ENCODE peak calls at places on chromosomes 6 and 20, in eight cellular contexts. One of them, this sample, is unnamed.
A peak's percentile ranks its signal among the peaks of the same experiment; 100 is the strongest.

GRCh38 chr20:57649617-57650015 is 29.4 kb upstream of the ZBP1 start:
- DNase-seq in OCI-LY7: no peak
- DNase-seq in sigmoid colon: no peak
- DNase-seq in heart right ventricle: no peak
- DNase-seq in dorsolateral prefrontal cortex: no peak
- DNase-seq in body of pancreas: no peak
- DNase-seq in tibial nerve: no peak
- DNase-seq in IMR-90: no peak
- DNase-seq in this sample: no peak

GRCh38 chr20:49286689-49287551 is 9.1 kb upstream of the ZNFX1 start:
- DNase-seq in OCI-LY7: peak; percentile 48
- DNase-seq in sigmoid colon: no peak
- DNase-seq in heart right ventricle: no peak
- DNase-seq in dorsolateral prefrontal cortex: no peak
- DNase-seq in body of pancreas: no peak
- DNase-seq in tibial nerve: no peak
- DNase-seq in IMR-90: peak; percentile 36
- DNase-seq in this sample: no peak

GRCh38 chr20:60512436-60512835 is 554.2 kb downstream of the CDH26 start:
- DNase-seq in OCI-LY7: no peak
- DNase-seq in sigmoid colon: no peak
- DNase-seq in heart right ventricle: no peak
- DNase-seq in dorsolateral prefrontal cortex: no peak
- DNase-seq in body of pancreas: no peak
- DNase-seq in tibial nerve: no peak
- DNase-seq in IMR-90: peak; percentile 63
- DNase-seq in this sample: no peak

GRCh38 chr20:11585752-11586352 is 331.8 kb upstream of the BTBD3 start:
- DNase-seq in OCI-LY7: no peak
- DNase-seq in sigmoid colon: no peak
- DNase-seq in heart right ventricle: no peak
- DNase-seq in dorsolateral prefrontal cortex: no peak
- DNase-seq in body of pancreas: no peak
- DNase-seq in tibial nerve: no peak
- DNase-seq in IMR-90: peak; percentile 22
- DNase-seq in this sample: no peak

GRCh38 chr20:31712112-31712553 is 10.5 kb downstream of the BCL2L1 start:
- DNase-seq in OCI-LY7: no peak
- DNase-seq in sigmoid colon: peak; percentile 65
- DNase-seq in heart right ventricle: no peak
- DNase-seq in dorsolateral prefrontal cortex: no peak
- DNase-seq in body of pancreas: peak; percentile 72
- DNase-seq in tibial nerve: peak; percentile 60
- DNase-seq in IMR-90: no peak
- DNase-seq in this sample: no peak

GRCh38 chr6:98335594-98335993 is 498.8 kb upstream of the POU3F2 start:
- DNase-seq in OCI-LY7: no peak
- DNase-seq in sigmoid colon: no peak
- DNase-seq in heart right ventricle: no peak
- DNase-seq in dorsolateral prefrontal cortex: no peak
- DNase-seq in body of pancreas: no peak
- DNase-seq in tibial nerve: no peak
- DNase-seq in IMR-90: no peak
- DNase-seq in this sample: no peak

GRCh38 chr6:71510057-71510713 is 221.6 kb downstream of the OGFRL1 start:
- DNase-seq in OCI-LY7: peak; percentile 65
- DNase-seq in sigmoid colon: peak; percentile 74
- DNase-seq in heart right ventricle: peak; percentile 19
- DNase-seq in dorsolateral prefrontal cortex: no peak
- DNase-seq in body of pancreas: peak; percentile 49
- DNase-seq in tibial nerve: peak; percentile 18
- DNase-seq in IMR-90: peak; percentile 84
- DNase-seq in this sample: no peak

GRCh38 chr20:62159052-62159451 is 15.5 kb downstream of the SS18L1 start:
- DNase-seq in OCI-LY7: no peak
- DNase-seq in sigmoid colon: no peak
- DNase-seq in heart right ventricle: no peak
- DNase-seq in dorsolateral prefrontal cortex: no peak
- DNase-seq in body of pancreas: no peak
- DNase-seq in tibial nerve: no peak
- DNase-seq in IMR-90: no peak
- DNase-seq in this sample: no peak

GRCh38 chr6:144394209-144394608 is 109.1 kb downstream of the UTRN start:
- DNase-seq in OCI-LY7: no peak
- DNase-seq in sigmoid colon: no peak
- DNase-seq in heart right ventricle: no peak
- DNase-seq in dorsolateral prefrontal cortex: no peak
- DNase-seq in body of pancreas: no peak
- DNase-seq in tibial nerve: no peak
- DNase-seq in IMR-90: no peak
- DNase-seq in this sample: no peak

GRCh38 chr6:47066418-47066817 is 24.3 kb upstream of the ADGRF1 start:
- DNase-seq in OCI-LY7: no peak
- DNase-seq in sigmoid colon: no peak
- DNase-seq in heart right ventricle: no peak
- DNase-seq in dorsolateral prefrontal cortex: no peak
- DNase-seq in body of pancreas: no peak
- DNase-seq in tibial nerve: no peak
- DNase-seq in IMR-90: no peak
- DNase-seq in this sample: no peak

DNA sequence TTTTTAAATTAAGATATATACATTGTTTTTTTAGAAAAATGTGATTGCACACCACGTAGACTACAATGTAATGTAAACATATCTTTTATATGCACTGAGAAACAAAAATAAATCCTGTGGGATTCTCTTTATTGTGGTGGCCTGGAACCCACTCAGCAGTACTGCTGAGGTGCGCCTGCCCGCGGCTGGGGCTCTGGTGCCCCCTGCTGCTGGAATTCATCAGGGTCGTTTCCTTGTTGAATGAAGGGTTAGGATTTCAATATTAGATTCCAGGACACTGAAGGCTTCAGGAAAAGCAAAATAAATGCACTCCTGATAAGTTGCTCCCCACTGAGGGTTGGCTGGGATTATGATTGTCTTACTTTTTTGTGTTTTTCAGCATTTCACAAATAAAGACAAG is 175.8 kb upstream of the GGTLC1 start:
- DNase-seq in OCI-LY7: peak; percentile 7
- DNase-seq in sigmoid colon: no peak
- DNase-seq in heart right ventricle: no peak
- DNase-seq in dorsolateral prefrontal cortex: no peak
- DNase-seq in body of pancreas: peak; percentile 30
- DNase-seq in tibial nerve: no peak
- DNase-seq in IMR-90: no peak
- DNase-seq in this sample: no peak
- TF ChIP-seq CTCF in OCI-LY7: peak; percentile 80
- TF ChIP-seq CTCF in sigmoid colon: no peak
- TF ChIP-seq CTCF in heart right ventricle: peak; percentile 33
- TF ChIP-seq CTCF in dorsolateral prefrontal cortex: no peak
- TF ChIP-seq CTCF in body of pancreas: peak; percentile 9
- TF ChIP-seq CTCF in tibial nerve: no peak
- TF ChIP-seq CTCF in IMR-90: peak; percentile 31
- TF ChIP-seq CTCF in this sample: no peak

GRCh38 chr6:41964201-41964887 is 22.7 kb upstream of the CCND3 start:
- DNase-seq in OCI-LY7: no peak
- DNase-seq in sigmoid colon: peak; percentile 41
- DNase-seq in heart right ventricle: no peak
- DNase-seq in dorsolateral prefrontal cortex: no peak
- DNase-seq in body of pancreas: no peak
- DNase-seq in tibial nerve: no peak
- DNase-seq in IMR-90: no peak
- DNase-seq in this sample: peak; percentile 20
- H3K4me3 ChIP-seq in OCI-LY7: no peak overlapping the region
- H3K4me3 ChIP-seq in sigmoid colon: no peak overlapping the region
- H3K4me3 ChIP-seq in heart right ventricle: no peak overlapping the region
- H3K4me3 ChIP-seq in dorsolateral prefrontal cortex: no peak overlapping the region
- H3K4me3 ChIP-seq in body of pancreas: no peak overlapping the region
- H3K4me3 ChIP-seq in tibial nerve: no peak overlapping the region
- H3K4me3 ChIP-seq in IMR-90: no peak overlapping the region
- H3K4me3 ChIP-seq in this sample: no peak overlapping the region

GRCh38 chr20:35730583-35731468 is 11.2 kb downstream of the RBM39 start:
- DNase-seq in OCI-LY7: no peak
- DNase-seq in sigmoid colon: no peak
- DNase-seq in heart right ventricle: no peak
- DNase-seq in dorsolateral prefrontal cortex: no peak
- DNase-seq in body of pancreas: no peak
- DNase-seq in tibial nerve: no peak
- DNase-seq in IMR-90: no peak
- DNase-seq in this sample: no peak

GRCh38 chr20:35729836-35730582 is 12.1 kb downstream of the RBM39 start:
- DNase-seq in OCI-LY7: no peak
- DNase-seq in sigmoid colon: no peak
- DNase-seq in heart right ventricle: no peak
- DNase-seq in dorsolateral prefrontal cortex: no peak
- DNase-seq in body of pancreas: no peak
- DNase-seq in tibial nerve: no peak
- DNase-seq in IMR-90: no peak
- DNase-seq in this sample: no peak

GRCh38 chr20:35731469-35731788 is 10.6 kb downstream of the RBM39 start:
- DNase-seq in OCI-LY7: no peak
- DNase-seq in sigmoid colon: no peak
- DNase-seq in heart right ventricle: no peak
- DNase-seq in dorsolateral prefrontal cortex: no peak
- DNase-seq in body of pancreas: no peak
- DNase-seq in tibial nerve: no peak
- DNase-seq in IMR-90: no peak
- DNase-seq in this sample: no peak

GRCh38 chr20:35726759-35727711 is 15.0 kb downstream of the RBM39 start:
- DNase-seq in OCI-LY7: no peak
- DNase-seq in sigmoid colon: no peak
- DNase-seq in heart right ventricle: no peak
- DNase-seq in dorsolateral prefrontal cortex: no peak
- DNase-seq in body of pancreas: no peak
- DNase-seq in tibial nerve: no peak
- DNase-seq in IMR-90: no peak
- DNase-seq in this sample: no peak

DNA sequence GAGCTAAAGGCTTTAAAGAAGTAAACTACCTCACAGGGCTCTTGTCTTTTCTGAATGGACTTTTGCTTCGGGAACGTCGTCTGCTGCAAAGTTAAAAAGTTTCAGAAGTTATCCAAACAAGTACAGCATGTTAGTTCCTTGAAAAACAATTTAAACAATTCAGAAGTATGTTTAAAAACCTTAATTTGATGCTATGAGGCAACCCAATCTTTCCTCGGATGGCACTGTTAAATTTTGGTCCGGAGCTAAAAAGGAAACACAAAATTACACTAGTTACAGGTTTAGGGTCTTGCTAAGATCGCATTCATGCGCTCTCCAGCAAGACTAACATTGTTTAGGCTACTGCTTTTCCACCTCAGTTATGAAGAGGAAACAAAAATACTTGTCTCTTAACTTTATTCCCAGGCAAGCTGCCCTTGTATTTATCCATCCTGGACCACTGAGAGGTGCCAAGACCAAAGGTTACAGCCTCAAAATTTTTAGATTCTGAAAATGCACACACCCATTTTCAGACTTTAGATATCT is 12.7 kb downstream of the RBM39 start:
- DNase-seq in OCI-LY7: no peak
- DNase-seq in sigmoid colon: no peak
- DNase-seq in heart right ventricle: no peak
- DNase-seq in dorsolateral prefrontal cortex: no peak
- DNase-seq in body of pancreas: no peak
- DNase-seq in tibial nerve: no peak
- DNase-seq in IMR-90: no peak
- DNase-seq in this sample: no peak
- H3K27ac ChIP-seq in OCI-LY7: no peak overlapping the region
- H3K27ac ChIP-seq in sigmoid colon: no peak overlapping the region
- H3K27ac ChIP-seq in heart right ventricle: no peak overlapping the region
- H3K27ac ChIP-seq in dorsolateral prefrontal cortex: no peak overlapping the region
- H3K27ac ChIP-seq in body of pancreas: no peak overlapping the region
- H3K27ac ChIP-seq in tibial nerve: no peak overlapping the region
- H3K27ac ChIP-seq in IMR-90: no peak overlapping the region
- H3K27ac ChIP-seq in this sample: no peak overlapping the region

GRCh38 chr6:43286995-43287716 is 10.9 kb upstream of the SLC22A7 start:
- DNase-seq in OCI-LY7: no peak
- DNase-seq in sigmoid colon: no peak
- DNase-seq in heart right ventricle: no peak
- DNase-seq in dorsolateral prefrontal cortex: no peak
- DNase-seq in body of pancreas: no peak
- DNase-seq in tibial nerve: no peak
- DNase-seq in IMR-90: no peak
- DNase-seq in this sample: no peak
- TF ChIP-seq CTCF in OCI-LY7: no peak
- TF ChIP-seq CTCF in sigmoid colon: peak; percentile 18
- TF ChIP-seq CTCF in heart right ventricle: peak; percentile 27
- TF ChIP-seq CTCF in dorsolateral prefrontal cortex: no peak
- TF ChIP-seq CTCF in body of pancreas: no peak
- TF ChIP-seq CTCF in tibial nerve: no peak
- TF ChIP-seq CTCF in IMR-90: no peak
- TF ChIP-seq CTCF in this sample: no peak

DNA sequence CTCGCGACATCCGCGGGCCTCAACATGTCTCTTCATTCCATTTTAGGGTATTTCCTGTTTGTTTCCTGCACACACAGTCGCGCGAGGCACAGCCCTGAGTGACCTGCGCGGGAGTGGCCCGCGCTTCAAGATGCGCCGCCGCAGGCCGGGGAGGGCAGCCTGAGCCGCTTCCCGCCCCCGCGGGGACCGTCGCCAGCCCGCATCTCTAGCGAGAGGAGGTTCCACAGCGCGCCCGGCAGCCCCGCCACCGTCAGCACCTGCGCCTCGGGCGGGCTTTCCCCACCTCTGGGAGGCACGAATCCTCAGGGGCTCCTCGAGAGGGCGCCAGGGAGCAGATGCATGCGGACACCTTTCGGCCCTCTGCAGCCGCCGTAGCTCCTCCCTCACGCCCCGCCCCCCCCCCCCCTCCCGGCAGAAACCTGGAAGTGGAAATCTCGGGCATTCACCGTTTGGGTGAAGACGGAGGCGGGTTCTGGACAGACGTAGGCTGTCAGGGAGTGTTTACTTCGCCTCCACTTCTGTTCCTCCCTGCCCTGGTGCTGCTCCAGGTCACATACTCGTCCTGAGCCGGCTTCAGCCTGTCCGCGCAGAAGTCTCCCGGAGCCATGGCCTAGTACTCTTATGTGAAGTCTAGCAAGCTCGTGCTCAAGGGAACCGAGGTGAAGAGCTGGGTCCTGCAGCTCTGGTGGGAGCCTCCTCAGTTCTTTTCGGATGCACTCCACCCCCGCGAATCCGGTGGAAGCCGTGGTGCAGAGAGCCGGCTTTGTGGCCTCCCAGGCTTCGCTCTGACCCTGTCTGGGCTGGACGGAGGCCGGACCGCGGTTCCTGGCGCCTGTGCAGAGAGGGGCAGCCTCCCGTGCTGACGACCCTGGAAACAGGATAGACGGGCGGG is 880.5 kb upstream of the DEFB115 start:
- DNase-seq in OCI-LY7: peak; percentile 89
- DNase-seq in sigmoid colon: peak; percentile 76
- DNase-seq in heart right ventricle: peak; percentile 87
- DNase-seq in dorsolateral prefrontal cortex: peak; percentile 53
- DNase-seq in body of pancreas: peak; percentile 87
- DNase-seq in tibial nerve: peak; percentile 54
- DNase-seq in IMR-90: peak; percentile 79
- DNase-seq in this sample: peak; percentile 64
- H3K4me3 ChIP-seq in OCI-LY7: peak overlapping the region; percentile 75
- H3K4me3 ChIP-seq in sigmoid colon: peak overlapping the region; percentile 68
- H3K4me3 ChIP-seq in heart right ventricle: peak overlapping the region; percentile 87
- H3K4me3 ChIP-seq in dorsolateral prefrontal cortex: peak overlapping the region; percentile 58
- H3K4me3 ChIP-seq in body of pancreas: peak overlapping the region; percentile 77
- H3K4me3 ChIP-seq in tibial nerve: peak overlapping the region; percentile 62
- H3K4me3 ChIP-seq in IMR-90: peak overlapping the region; percentile 97
- H3K4me3 ChIP-seq in this sample: peak overlapping the region; percentile 82